ENCODE peak calls at places on chromosomes 3 and 15, in eight cellular contexts. Z is A549, F is SK-N-SH, S is endothelial cell of umbilical vein, D is HepG2, Y is K562, K is H1, B is GM12878. J is an unnamed sample.

GRCh38 chr15:90674476-90674875 is 42.7 kb upstream of the BLM start:
- DNase-seq in Z (no peak), F (no peak), Y (no peak), D (no peak), K (no peak), S (no peak), B (no peak), J (no peak)

GRCh38 chr15:43792761-43793493 is 807 bp downstream of the SERF2 start:
- DNase-seq in D (no peak), F (peak; percentile 42), Y (peak; percentile 72), B (no peak), K (no peak), S (peak; percentile 28), Z (no peak), J (no peak)

GRCh38 chr15:42324308-42324707 is 35.0 kb upstream of the CAPN3 start:
- DNase-seq in B (no peak), D (no peak), S (peak; percentile 9), Z (no peak), K (no peak), Y (no peak), F (no peak), J (no peak)

GRCh38 chr3:176759815-176760506 is 437.3 kb downstream of the TBL1XR1 start:
- DNase-seq in D (no peak), K (no peak), Z (no peak), B (no peak), Y (no peak), F (no peak), S (no peak), J (no peak)

GRCh38 chr3:53195602-53196574 is 34.9 kb downstream of the PRKCD start:
- DNase-seq in S (peak; percentile 28), K (no peak), D (no peak), Z (peak; percentile 54), Y (peak; percentile 66), B (no peak), F (peak; percentile 94), J (peak; percentile 12)

GRCh38 chr3:13518516-13519351 is 30.2 kb upstream of the FBLN2 start:
- DNase-seq in D (no peak), K (no peak), Y (no peak), F (peak; percentile 68), B (no peak), S (no peak), Z (no peak), J (no peak)

GRCh38 chr3:4795905-4796304 is 183.3 kb upstream of the BHLHE40 start:
- DNase-seq in S (no peak), Y (no peak), D (no peak), Z (no peak), F (no peak), K (no peak), B (no peak), J (no peak)

GRCh38 chr15:72358532-72359180 is 17.2 kb downstream of the HEXA start:
- DNase-seq in B (no peak), D (peak; percentile 83), F (peak; percentile 35), K (no peak), Z (no peak), Y (peak; percentile 28), S (peak; percentile 59), J (no peak)

GRCh38 chr15:96304839-96305238 is 25.7 kb upstream of the NR2F2 start:
- DNase-seq in Y (no peak), D (no peak), F (no peak), S (no peak), K (no peak), B (no peak), Z (no peak), J (no peak)

GRCh38 chr3:13536832-13537231 is 12.1 kb upstream of the FBLN2 start:
- DNase-seq in Z (no peak), Y (no peak), F (no peak), B (no peak), K (no peak), D (no peak), S (no peak), J (no peak)

GRCh38 chr3:44108481-44108880 is 133.2 kb upstream of the TOPAZ1 start:
- DNase-seq in B (no peak), Y (no peak), D (no peak), Z (no peak), S (no peak), K (no peak), F (no peak), J (no peak)

GRCh38 chr3:45110185-45110833 is 35.9 kb downstream of the CDCP1 start:
- DNase-seq in S (no peak), D (peak; percentile 53), B (no peak), Z (no peak), F (no peak), Y (no peak), K (no peak), J (no peak)

GRCh38 chr15:68106656-68107055 is 52.5 kb downstream of the PIAS1 start:
- DNase-seq in S (no peak), K (no peak), D (peak; percentile 9), F (no peak), Z (no peak), Y (no peak), B (no peak), J (no peak)

GRCh38 chr3:164897335-164897734 is 181.0 kb downstream of the SI start:
- DNase-seq in F (no peak), D (no peak), S (no peak), B (no peak), K (no peak), Y (no peak), Z (no peak), J (no peak)

GRCh38 chr3:44110643-44111042 is 131.0 kb upstream of the TOPAZ1 start:
- DNase-seq in Z (no peak), S (no peak), D (no peak), K (no peak), F (no peak), Y (no peak), B (no peak), J (no peak)

GRCh38 chr3:59052803-59053411 is 3.1 kb upstream of the CFAP20DC start:
- DNase-seq in B (no peak), F (peak; percentile 27), Z (peak; percentile 37), Y (peak; percentile 37), D (peak; percentile 25), K (no peak), S (peak; percentile 44), J (peak; percentile 27)

GRCh38 chr15:90031231-90031791 is 30.2 kb downstream of the ZNF710 start:
- DNase-seq in K (no peak), S (no peak), B (peak; percentile 95), F (no peak), Y (no peak), Z (no peak), D (no peak), J (no peak)

GRCh38 chr3:31493187-31493586 is 39.5 kb upstream of the STT3B start:
- DNase-seq in S (no peak), K (no peak), B (no peak), F (no peak), Y (no peak), D (no peak), Z (no peak), J (no peak)

GRCh38 chr3:110878692-110879091 is 192.9 kb upstream of the NECTIN3 start:
- DNase-seq in F (no peak), Z (no peak), Y (no peak), B (no peak), K (no peak), D (no peak), S (no peak), J (no peak)

GRCh38 chr3:56796202-56796601 is 5.5 kb downstream of the ARHGEF3 start:
- DNase-seq in F (no peak), Y (peak; percentile 3), S (peak; percentile 23), Z (no peak), D (no peak), B (no peak), K (no peak), J (no peak)

GRCh38 chr3:129254536-129255230 is 5.3 kb downstream of the COPG1 start:
- DNase-seq in Y (no peak), Z (no peak), K (no peak), S (no peak), D (no peak), F (no peak), B (no peak), J (no peak)

GRCh38 chr15:83285284-83285978 is 967 bp upstream of the BNC1 start:
- DNase-seq in F (no peak), K (no peak), S (no peak), D (no peak), Y (no peak), B (no peak), Z (no peak), J (no peak)
- H3K4me3 ChIP-seq in F (no peak overlapping the region), K (peak overlapping the region; percentile 64), S (no peak overlapping the region), D (no peak overlapping the region), Y (no peak overlapping the region), B (no peak overlapping the region), Z (no peak overlapping the region), J (no peak overlapping the region)

DNA sequence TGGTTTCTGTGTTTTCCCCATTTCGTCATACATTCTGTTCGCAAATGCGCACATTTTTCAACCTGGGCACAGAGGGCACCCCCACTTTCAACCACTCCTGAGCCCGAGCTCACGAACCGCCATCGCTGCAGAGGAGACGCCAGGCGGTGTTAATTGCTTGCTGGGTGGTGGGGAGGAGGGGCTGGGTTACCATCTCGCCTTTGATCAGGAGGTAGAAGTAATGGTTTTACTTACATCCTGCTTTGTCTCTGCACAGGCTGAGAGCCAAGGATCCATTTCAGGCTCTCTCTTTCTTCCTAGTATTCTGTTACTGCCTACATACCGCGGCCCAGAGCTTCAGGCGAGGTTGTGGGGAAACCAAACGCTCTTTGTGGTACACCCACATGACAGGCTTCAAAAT is 177.3 kb upstream of the WNT5A start:
- DNase-seq in Z (no peak), K (no peak), Y (no peak), S (no peak), F (no peak), D (no peak), B (no peak), J (no peak)
- H3K4me2 ChIP-seq in Z (no peak overlapping the region), K (no peak overlapping the region), Y (no peak overlapping the region), S (no peak overlapping the region), F (no peak overlapping the region), D (no peak overlapping the region), B (no peak overlapping the region), J (no peak overlapping the region)

GRCh38 chr3:197135212-197135611 is 105.6 kb upstream of the MELTF start:
- DNase-seq in K (no peak), F (no peak), Z (no peak), B (no peak), S (peak; percentile 29), Y (no peak), D (no peak), J (no peak)
- TF ChIP-seq MAX in K (no peak), F (no peak), Z (no peak), B (no peak), S (no peak), Y (no peak), D (no peak), J (no peak)

GRCh38 chr3:114718897-114719208 is 425.0 kb downstream of the TIGIT start:
- DNase-seq in F (no peak), S (no peak), Y (no peak), D (peak; percentile 25), K (no peak), B (no peak), Z (no peak), J (no peak)

GRCh38 chr3:114721864-114722263 is 425.2 kb downstream of the ZBTB20 start:
- DNase-seq in Z (no peak), D (no peak), K (no peak), S (no peak), B (no peak), Y (no peak), F (no peak), J (no peak)

GRCh38 chr3:114722530-114722929 is 424.6 kb downstream of the ZBTB20 start:
- DNase-seq in D (no peak), B (no peak), F (no peak), Z (no peak), S (no peak), Y (no peak), K (no peak), J (no peak)

GRCh38 chr3:114718071-114718896 is 424.5 kb downstream of the TIGIT start:
- DNase-seq in S (no peak), D (no peak), B (no peak), Y (no peak), Z (no peak), F (no peak), K (no peak), J (no peak)

GRCh38 chr3:114721209-114721608 is 425.9 kb downstream of the ZBTB20 start:
- DNase-seq in Y (no peak), F (no peak), K (no peak), D (no peak), S (no peak), Z (no peak), B (no peak), J (no peak)
- H3K4me3 ChIP-seq in Y (no peak overlapping the region), F (no peak overlapping the region), K (no peak overlapping the region), D (no peak overlapping the region), S (no peak overlapping the region), Z (no peak overlapping the region), B (no peak overlapping the region), J (no peak overlapping the region)